ENCODE peak calls at places on chromosome 3, in five cellular contexts. D, K, U, M and V are unnamed samples.

GRCh38 chr3:113287818-113288648 is 76.7 kb downstream of the BOC start:
- DNase-seq in D (no peak), K (peak; percentile 33), U (peak; percentile 69), M (peak; percentile 82), V (no peak)

GRCh38 chr3:71601811-71602210 is 18.3 kb upstream of the FOXP1 start:
- DNase-seq in D (no peak), K (no peak), U (no peak), M (peak; percentile 58), V (no peak)

GRCh38 chr3:32626650-32627049 is 56.0 kb upstream of the DYNC1LI1 start:
- DNase-seq in D (no peak), K (no peak), U (no peak), M (no peak), V (no peak)

GRCh38 chr3:112582242-112582874 is 20.5 kb downstream of the SLC35A5 start:
- DNase-seq in D (no peak), K (no peak), U (no peak), M (peak; percentile 84), V (no peak)

GRCh38 chr3:157127831-157128767 is 31.8 kb downstream of the CCNL1 start:
- DNase-seq in D (peak; percentile 71), K (no peak), U (no peak), M (peak; percentile 89), V (peak; percentile 66)

GRCh38 chr3:195001961-195002861 is 268.7 kb downstream of the XXYLT1 start:
- DNase-seq in D (peak; percentile 51), K (no peak), U (peak; percentile 60), M (peak; percentile 52), V (peak; percentile 79)

GRCh38 chr3:130850846-130851245 is 43.0 kb upstream of the ATP2C1 start:
- DNase-seq in D (no peak), K (no peak), U (no peak), M (peak; percentile 20), V (no peak)

GRCh38 chr3:23712095-23712494 is 93.7 kb upstream of the UBE2E1 start:
- DNase-seq in D (no peak), K (no peak), U (no peak), M (no peak), V (no peak)

GRCh38 chr3:152609891-152610290 is 225.0 kb upstream of the P2RY1 start:
- DNase-seq in D (no peak), K (no peak), U (no peak), M (no peak), V (no peak)

GRCh38 chr3:3170998-3171397 is 8.5 kb downstream of the CRBN start:
- DNase-seq in D (no peak), K (no peak), U (no peak), M (peak; percentile 50), V (no peak)

GRCh38 chr3:181698263-181698944 is 13.3 kb upstream of the SOX2 start:
- DNase-seq in D (no peak), K (peak; percentile 60), U (no peak), M (no peak), V (peak; percentile 5)

GRCh38 chr3:9695322-9695721 is 8.3 kb upstream of the CPNE9 start:
- DNase-seq in D (no peak), K (no peak), U (no peak), M (no peak), V (no peak)

GRCh38 chr3:190486201-190486865 is 27.6 kb upstream of the IL1RAP start:
- DNase-seq in D (no peak), K (no peak), U (no peak), M (peak; percentile 7), V (no peak)

GRCh38 chr3:129602730-129603560 is 3.5 kb downstream of the PLXND1 start:
- DNase-seq in D (peak; percentile 81), K (no peak), U (no peak), M (peak; percentile 94), V (peak; percentile 83)

GRCh38 chr3:133568294-133569014 is 5.0 kb upstream of the CDV3 start:
- DNase-seq in D (no peak), K (no peak), U (no peak), M (peak; percentile 63), V (no peak)